ENCODE peak calls at places on chromosomes 2 and 18, in eight cellular contexts. One of them, this sample, is unnamed.

GRCh38 chr2:167380094-167380493 is 491.8 kb downstream of the XIRP2 start:
- DNase-seq in hepatocyte: no peak
- DNase-seq in right cardiac atrium: no peak
- DNase-seq in A549: no peak
- DNase-seq in prostate gland: no peak
- DNase-seq in AG09309: no peak
- DNase-seq in sigmoid colon: no peak
- DNase-seq in right lobe of liver: no peak
- DNase-seq in this sample: no peak

GRCh38 chr2:58686757-58687156 is 445.6 kb upstream of the FANCL start:
- DNase-seq in hepatocyte: no peak
- DNase-seq in right cardiac atrium: no peak
- DNase-seq in A549: no peak
- DNase-seq in prostate gland: no peak
- DNase-seq in AG09309: no peak
- DNase-seq in sigmoid colon: no peak
- DNase-seq in right lobe of liver: no peak
- DNase-seq in this sample: no peak

GRCh38 chr2:28639836-28640235 is 111.8 kb upstream of the PPP1CB start:
- DNase-seq in hepatocyte: peak
- DNase-seq in right cardiac atrium: no peak
- DNase-seq in A549: peak
- DNase-seq in prostate gland: no peak
- DNase-seq in AG09309: no peak
- DNase-seq in sigmoid colon: peak
- DNase-seq in right lobe of liver: peak
- DNase-seq in this sample: no peak

GRCh38 chr18:12011962-12012549 is 30.7 kb downstream of the IMPA2 start:
- DNase-seq in hepatocyte: no peak
- DNase-seq in right cardiac atrium: no peak
- DNase-seq in A549: no peak
- DNase-seq in prostate gland: peak
- DNase-seq in AG09309: no peak
- DNase-seq in sigmoid colon: no peak
- DNase-seq in right lobe of liver: no peak
- DNase-seq in this sample: peak

GRCh38 chr18:13809025-13809384 is 14.9 kb upstream of the MC5R start:
- DNase-seq in hepatocyte: no peak
- DNase-seq in right cardiac atrium: no peak
- DNase-seq in A549: no peak
- DNase-seq in prostate gland: no peak
- DNase-seq in AG09309: no peak
- DNase-seq in sigmoid colon: no peak
- DNase-seq in right lobe of liver: no peak
- DNase-seq in this sample: no peak

GRCh38 chr2:84424152-84424551 is 34.9 kb downstream of the SUCLG1 start:
- DNase-seq in hepatocyte: no peak
- DNase-seq in right cardiac atrium: no peak
- DNase-seq in A549: peak
- DNase-seq in prostate gland: no peak
- DNase-seq in AG09309: no peak
- DNase-seq in sigmoid colon: no peak
- DNase-seq in right lobe of liver: no peak
- DNase-seq in this sample: no peak

GRCh38 chr2:83602753-83603152 is 856.3 kb downstream of the SUCLG1 start:
- DNase-seq in hepatocyte: no peak
- DNase-seq in right cardiac atrium: no peak
- DNase-seq in A549: peak
- DNase-seq in prostate gland: no peak
- DNase-seq in AG09309: no peak
- DNase-seq in sigmoid colon: no peak
- DNase-seq in right lobe of liver: no peak
- DNase-seq in this sample: no peak

GRCh38 chr2:69013837-69014796 is 1.1 kb downstream of the ANTXR1 start:
- DNase-seq in hepatocyte: peak
- DNase-seq in right cardiac atrium: no peak
- DNase-seq in A549: peak
- DNase-seq in prostate gland: no peak
- DNase-seq in AG09309: no peak
- DNase-seq in sigmoid colon: no peak
- DNase-seq in right lobe of liver: no peak
- DNase-seq in this sample: no peak

GRCh38 chr18:69658137-69658536 is 257.4 kb downstream of the DOK6 start:
- DNase-seq in hepatocyte: no peak
- DNase-seq in right cardiac atrium: no peak
- DNase-seq in A549: no peak
- DNase-seq in prostate gland: no peak
- DNase-seq in AG09309: no peak
- DNase-seq in sigmoid colon: no peak
- DNase-seq in right lobe of liver: no peak
- DNase-seq in this sample: no peak

GRCh38 chr18:75265255-75265654 is 54.7 kb downstream of the TSHZ1 start:
- DNase-seq in hepatocyte: no peak
- DNase-seq in right cardiac atrium: no peak
- DNase-seq in A549: no peak
- DNase-seq in prostate gland: no peak
- DNase-seq in AG09309: no peak
- DNase-seq in sigmoid colon: no peak
- DNase-seq in right lobe of liver: no peak
- DNase-seq in this sample: no peak

GRCh38 chr2:150126839-150127238 is 360.6 kb downstream of the RND3 start:
- DNase-seq in hepatocyte: no peak
- DNase-seq in right cardiac atrium: no peak
- DNase-seq in A549: no peak
- DNase-seq in prostate gland: no peak
- DNase-seq in AG09309: no peak
- DNase-seq in sigmoid colon: no peak
- DNase-seq in right lobe of liver: no peak
- DNase-seq in this sample: no peak

GRCh38 chr2:3586220-3586619 is 8.7 kb upstream of the COLEC11 start:
- DNase-seq in hepatocyte: no peak
- DNase-seq in right cardiac atrium: no peak
- DNase-seq in A549: no peak
- DNase-seq in prostate gland: no peak
- DNase-seq in AG09309: no peak
- DNase-seq in sigmoid colon: no peak
- DNase-seq in right lobe of liver: no peak
- DNase-seq in this sample: no peak

GRCh38 chr2:146481629-146482028 is 1363.2 kb upstream of the ACVR2A start:
- DNase-seq in hepatocyte: no peak
- DNase-seq in right cardiac atrium: no peak
- DNase-seq in A549: no peak
- DNase-seq in prostate gland: no peak
- DNase-seq in AG09309: no peak
- DNase-seq in sigmoid colon: no peak
- DNase-seq in right lobe of liver: no peak
- DNase-seq in this sample: no peak

GRCh38 chr18:9697121-9697520 is 11.0 kb upstream of the RAB31 start:
- DNase-seq in hepatocyte: no peak
- DNase-seq in right cardiac atrium: peak
- DNase-seq in A549: no peak
- DNase-seq in prostate gland: no peak
- DNase-seq in AG09309: no peak
- DNase-seq in sigmoid colon: peak
- DNase-seq in right lobe of liver: peak
- DNase-seq in this sample: no peak

GRCh38 chr2:101063352-101063751 is 61.3 kb downstream of the RPL31 start:
- DNase-seq in hepatocyte: no peak
- DNase-seq in right cardiac atrium: no peak
- DNase-seq in A549: no peak
- DNase-seq in prostate gland: no peak
- DNase-seq in AG09309: peak
- DNase-seq in sigmoid colon: no peak
- DNase-seq in right lobe of liver: no peak
- DNase-seq in this sample: no peak

GRCh38 chr2:38146302-38146916 is 70.5 kb upstream of the CYP1B1 start:
- DNase-seq in hepatocyte: peak
- DNase-seq in right cardiac atrium: peak
- DNase-seq in A549: peak
- DNase-seq in prostate gland: no peak
- DNase-seq in AG09309: peak
- DNase-seq in sigmoid colon: peak
- DNase-seq in right lobe of liver: no peak
- DNase-seq in this sample: peak

GRCh38 chr2:64514018-64514417 is 10.1 kb upstream of the AFTPH start:
- DNase-seq in hepatocyte: no peak
- DNase-seq in right cardiac atrium: no peak
- DNase-seq in A549: no peak
- DNase-seq in prostate gland: peak
- DNase-seq in AG09309: no peak
- DNase-seq in sigmoid colon: no peak
- DNase-seq in right lobe of liver: no peak
- DNase-seq in this sample: no peak

DNA sequence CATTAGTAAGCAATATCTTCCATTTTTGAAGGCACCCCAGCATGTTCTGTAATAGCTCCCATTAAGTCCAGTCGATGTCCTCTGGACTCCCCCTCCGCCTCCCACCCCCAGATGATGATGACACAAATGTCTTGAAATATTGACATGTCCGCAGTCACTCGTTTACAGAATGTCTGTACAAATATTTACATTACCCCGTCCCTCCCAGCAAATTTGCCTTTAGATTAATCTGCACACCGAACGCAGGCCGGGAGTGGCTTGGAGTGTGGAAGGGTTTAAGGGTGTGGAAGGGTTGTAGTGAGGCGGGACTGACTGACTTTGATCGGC is 853 bp upstream of the OSBPL6 start:
- DNase-seq in hepatocyte: no peak
- DNase-seq in right cardiac atrium: no peak
- DNase-seq in A549: peak
- DNase-seq in prostate gland: peak
- DNase-seq in AG09309: no peak
- DNase-seq in sigmoid colon: no peak
- DNase-seq in right lobe of liver: peak
- DNase-seq in this sample: no peak
- H3K4me3 ChIP-seq in hepatocyte: peak
- H3K4me3 ChIP-seq in right cardiac atrium: peak
- H3K4me3 ChIP-seq in A549: peak
- H3K4me3 ChIP-seq in prostate gland: peak
- H3K4me3 ChIP-seq in AG09309: peak
- H3K4me3 ChIP-seq in sigmoid colon: peak
- H3K4me3 ChIP-seq in right lobe of liver: peak
- H3K4me3 ChIP-seq in this sample: peak

GRCh38 chr2:66701251-66701650 is 266.3 kb downstream of the MEIS1 start:
- DNase-seq in hepatocyte: no peak
- DNase-seq in right cardiac atrium: no peak
- DNase-seq in A549: no peak
- DNase-seq in prostate gland: no peak
- DNase-seq in AG09309: no peak
- DNase-seq in sigmoid colon: no peak
- DNase-seq in right lobe of liver: no peak
- DNase-seq in this sample: no peak

GRCh38 chr2:66701656-66702055 is 266.7 kb downstream of the MEIS1 start:
- DNase-seq in hepatocyte: no peak
- DNase-seq in right cardiac atrium: no peak
- DNase-seq in A549: no peak
- DNase-seq in prostate gland: no peak
- DNase-seq in AG09309: no peak
- DNase-seq in sigmoid colon: no peak
- DNase-seq in right lobe of liver: no peak
- DNase-seq in this sample: no peak

GRCh38 chr2:66700181-66700686 is 265.3 kb downstream of the MEIS1 start:
- DNase-seq in hepatocyte: no peak
- DNase-seq in right cardiac atrium: no peak
- DNase-seq in A549: no peak
- DNase-seq in prostate gland: no peak
- DNase-seq in AG09309: no peak
- DNase-seq in sigmoid colon: no peak
- DNase-seq in right lobe of liver: no peak
- DNase-seq in this sample: no peak

GRCh38 chr2:66698879-66699278 is 264.0 kb downstream of the MEIS1 start:
- DNase-seq in hepatocyte: no peak
- DNase-seq in right cardiac atrium: no peak
- DNase-seq in A549: no peak
- DNase-seq in prostate gland: no peak
- DNase-seq in AG09309: no peak
- DNase-seq in sigmoid colon: no peak
- DNase-seq in right lobe of liver: no peak
- DNase-seq in this sample: no peak

GRCh38 chr2:66699481-66700180 is 264.7 kb downstream of the MEIS1 start:
- DNase-seq in hepatocyte: no peak
- DNase-seq in right cardiac atrium: no peak
- DNase-seq in A549: no peak
- DNase-seq in prostate gland: no peak
- DNase-seq in AG09309: no peak
- DNase-seq in sigmoid colon: no peak
- DNase-seq in right lobe of liver: no peak
- DNase-seq in this sample: no peak
- H3K4me3 ChIP-seq in hepatocyte: no peak
- H3K4me3 ChIP-seq in right cardiac atrium: no peak
- H3K4me3 ChIP-seq in A549: no peak
- H3K4me3 ChIP-seq in prostate gland: no peak
- H3K4me3 ChIP-seq in AG09309: no peak
- H3K4me3 ChIP-seq in sigmoid colon: no peak
- H3K4me3 ChIP-seq in right lobe of liver: no peak
- H3K4me3 ChIP-seq in this sample: no peak

GRCh38 chr2:121617042-121617599 is 32.1 kb downstream of the CLASP1 start:
- DNase-seq in hepatocyte: no peak
- DNase-seq in right cardiac atrium: no peak
- DNase-seq in A549: no peak
- DNase-seq in prostate gland: no peak
- DNase-seq in AG09309: no peak
- DNase-seq in sigmoid colon: no peak
- DNase-seq in right lobe of liver: no peak
- DNase-seq in this sample: no peak
- H3K4me3 ChIP-seq in hepatocyte: no peak
- H3K4me3 ChIP-seq in right cardiac atrium: no peak
- H3K4me3 ChIP-seq in A549: no peak
- H3K4me3 ChIP-seq in prostate gland: no peak
- H3K4me3 ChIP-seq in AG09309: no peak
- H3K4me3 ChIP-seq in sigmoid colon: no peak
- H3K4me3 ChIP-seq in right lobe of liver: no peak
- H3K4me3 ChIP-seq in this sample: no peak

DNA sequence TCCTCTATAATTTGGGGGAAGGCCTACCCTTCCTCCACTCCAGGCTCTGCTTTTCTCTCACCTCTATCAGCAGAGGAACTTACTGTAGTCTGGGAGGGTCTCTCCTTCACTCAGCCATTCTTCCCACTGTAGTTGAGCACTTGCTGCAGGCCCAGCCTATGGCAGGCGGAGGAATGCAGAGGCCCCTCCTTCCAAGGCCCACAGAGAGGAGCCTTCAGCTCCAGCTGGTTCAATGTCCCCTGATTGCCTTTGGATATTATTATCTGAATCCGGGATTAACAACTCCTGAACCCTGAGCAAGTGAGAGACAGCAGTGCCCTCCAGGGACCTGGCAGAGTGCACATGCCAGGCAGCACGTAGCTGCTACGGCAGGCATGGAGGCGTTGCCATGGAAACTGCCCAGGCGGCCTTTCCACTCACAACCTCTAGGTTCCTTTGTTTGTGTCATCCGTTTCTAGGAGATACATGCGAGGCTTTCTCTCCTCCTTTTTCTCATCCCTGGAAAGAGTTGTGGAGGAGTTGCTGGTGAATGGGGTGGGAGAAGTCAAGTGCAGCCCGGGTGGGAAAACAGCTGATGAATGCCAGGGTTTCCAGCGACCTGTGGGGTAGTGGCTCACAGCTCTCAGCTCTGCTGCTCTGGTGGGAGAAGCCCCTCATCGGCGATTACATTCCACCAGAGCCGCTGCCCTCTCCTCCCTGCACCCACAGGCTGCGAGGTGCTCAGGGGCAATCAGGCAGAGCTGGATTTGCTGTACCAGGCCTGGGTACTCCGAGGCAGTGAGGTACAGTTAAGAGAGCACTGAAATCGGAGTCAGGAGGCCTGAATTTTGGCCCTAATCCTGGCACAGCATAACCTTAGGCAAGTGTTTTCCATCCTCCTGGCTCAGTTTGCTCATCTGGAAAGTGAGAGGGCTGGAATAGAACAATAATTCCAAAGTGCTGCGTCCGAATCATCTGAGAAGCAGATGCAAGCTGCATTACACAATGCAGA is 55.3 kb upstream of the HK2 start:
- DNase-seq in hepatocyte: no peak
- DNase-seq in right cardiac atrium: no peak
- DNase-seq in A549: peak
- DNase-seq in prostate gland: no peak
- DNase-seq in AG09309: no peak
- DNase-seq in sigmoid colon: no peak
- DNase-seq in right lobe of liver: no peak
- DNase-seq in this sample: no peak
- H3K4me3 ChIP-seq in hepatocyte: no peak
- H3K4me3 ChIP-seq in right cardiac atrium: no peak
- H3K4me3 ChIP-seq in A549: no peak
- H3K4me3 ChIP-seq in prostate gland: no peak
- H3K4me3 ChIP-seq in AG09309: no peak
- H3K4me3 ChIP-seq in sigmoid colon: no peak
- H3K4me3 ChIP-seq in right lobe of liver: no peak
- H3K4me3 ChIP-seq in this sample: no peak